ENCODE peak calls at places on chromosomes 7 and 10, in ten cellular contexts. One of them, this sample, is unnamed.
A peak's percentile ranks its signal among the peaks of the same experiment; 100 is the strongest.

GRCh38 chr10:89861584-89862287 is 160.3 kb downstream of the KIF20B start:
- DNase-seq in Right ventricle myocardium inferior: no peak
- DNase-seq in naive thymus-derived CD4-positive, alpha-beta T cell: no peak
- DNase-seq in heart right ventricle: no peak
- DNase-seq in AG10803: peak; percentile 38
- DNase-seq in adipocyte: peak; percentile 55
- DNase-seq in ovary: no peak
- DNase-seq in NCI-H1105 treated with DMSO at 0.1 percent for 48 hours: peak; percentile 7
- DNase-seq in hypothalamus: no peak
- DNase-seq in colonic mucosa: no peak
- DNase-seq in this sample: peak; percentile 42

GRCh38 chr7:87833130-87833529 is 43.0 kb downstream of the SLC25A40 start:
- DNase-seq in Right ventricle myocardium inferior: no peak
- DNase-seq in naive thymus-derived CD4-positive, alpha-beta T cell: no peak
- DNase-seq in heart right ventricle: no peak
- DNase-seq in AG10803: no peak
- DNase-seq in adipocyte: no peak
- DNase-seq in ovary: no peak
- DNase-seq in NCI-H1105 treated with DMSO at 0.1 percent for 48 hours: no peak
- DNase-seq in hypothalamus: no peak
- DNase-seq in colonic mucosa: no peak
- DNase-seq in this sample: no peak

GRCh38 chr7:21967500-21968099 is 21.9 kb upstream of the CDCA7L start:
- DNase-seq in Right ventricle myocardium inferior: no peak
- DNase-seq in naive thymus-derived CD4-positive, alpha-beta T cell: no peak
- DNase-seq in heart right ventricle: no peak
- DNase-seq in AG10803: peak; percentile 6
- DNase-seq in adipocyte: no peak
- DNase-seq in ovary: no peak
- DNase-seq in NCI-H1105 treated with DMSO at 0.1 percent for 48 hours: no peak
- DNase-seq in hypothalamus: no peak
- DNase-seq in colonic mucosa: no peak
- DNase-seq in this sample: no peak

GRCh38 chr10:11270135-11270857 is 252.6 kb downstream of the CELF2 start:
- DNase-seq in Right ventricle myocardium inferior: peak; percentile 85
- DNase-seq in naive thymus-derived CD4-positive, alpha-beta T cell: peak; percentile 68
- DNase-seq in heart right ventricle: peak; percentile 83
- DNase-seq in AG10803: peak; percentile 22
- DNase-seq in adipocyte: peak; percentile 43
- DNase-seq in ovary: peak; percentile 89
- DNase-seq in NCI-H1105 treated with DMSO at 0.1 percent for 48 hours: peak; percentile 54
- DNase-seq in hypothalamus: no peak
- DNase-seq in colonic mucosa: peak; percentile 83
- DNase-seq in this sample: peak; percentile 65

GRCh38 chr7:142788303-142789286 is 17.8 kb downstream of the PRSS2 start:
- DNase-seq in Right ventricle myocardium inferior: no peak
- DNase-seq in naive thymus-derived CD4-positive, alpha-beta T cell: no peak
- DNase-seq in heart right ventricle: no peak
- DNase-seq in AG10803: no peak
- DNase-seq in adipocyte: no peak
- DNase-seq in ovary: no peak
- DNase-seq in NCI-H1105 treated with DMSO at 0.1 percent for 48 hours: no peak
- DNase-seq in hypothalamus: no peak
- DNase-seq in colonic mucosa: no peak
- DNase-seq in this sample: no peak

GRCh38 chr7:114021135-114021534 is 102.3 kb upstream of the PPP1R3A start:
- DNase-seq in Right ventricle myocardium inferior: no peak
- DNase-seq in naive thymus-derived CD4-positive, alpha-beta T cell: no peak
- DNase-seq in heart right ventricle: no peak
- DNase-seq in AG10803: no peak
- DNase-seq in adipocyte: peak; percentile 35
- DNase-seq in ovary: no peak
- DNase-seq in NCI-H1105 treated with DMSO at 0.1 percent for 48 hours: peak; percentile 66
- DNase-seq in hypothalamus: no peak
- DNase-seq in colonic mucosa: peak; percentile 22
- DNase-seq in this sample: no peak

GRCh38 chr7:127594490-127594889 is 954 bp downstream of the FSCN3 start:
- DNase-seq in Right ventricle myocardium inferior: no peak
- DNase-seq in naive thymus-derived CD4-positive, alpha-beta T cell: no peak
- DNase-seq in heart right ventricle: no peak
- DNase-seq in AG10803: no peak
- DNase-seq in adipocyte: no peak
- DNase-seq in ovary: no peak
- DNase-seq in NCI-H1105 treated with DMSO at 0.1 percent for 48 hours: no peak
- DNase-seq in hypothalamus: no peak
- DNase-seq in colonic mucosa: peak; percentile 31
- DNase-seq in this sample: no peak

GRCh38 chr10:119480667-119481066 is 61.9 kb downstream of the RGS10 start:
- DNase-seq in Right ventricle myocardium inferior: no peak
- DNase-seq in naive thymus-derived CD4-positive, alpha-beta T cell: no peak
- DNase-seq in heart right ventricle: no peak
- DNase-seq in AG10803: peak; percentile 35
- DNase-seq in adipocyte: peak; percentile 32
- DNase-seq in ovary: no peak
- DNase-seq in NCI-H1105 treated with DMSO at 0.1 percent for 48 hours: no peak
- DNase-seq in hypothalamus: no peak
- DNase-seq in colonic mucosa: no peak
- DNase-seq in this sample: peak; percentile 13

GRCh38 chr10:48446785-48447184 is 140.3 kb downstream of the MAPK8 start:
- DNase-seq in Right ventricle myocardium inferior: peak; percentile 17
- DNase-seq in naive thymus-derived CD4-positive, alpha-beta T cell: no peak
- DNase-seq in heart right ventricle: no peak
- DNase-seq in AG10803: no peak
- DNase-seq in adipocyte: no peak
- DNase-seq in ovary: no peak
- DNase-seq in NCI-H1105 treated with DMSO at 0.1 percent for 48 hours: no peak
- DNase-seq in hypothalamus: no peak
- DNase-seq in colonic mucosa: no peak
- DNase-seq in this sample: no peak

GRCh38 chr10:69439813-69440506 is 11.3 kb upstream of the TSPAN15 start:
- DNase-seq in Right ventricle myocardium inferior: no peak
- DNase-seq in naive thymus-derived CD4-positive, alpha-beta T cell: no peak
- DNase-seq in heart right ventricle: no peak
- DNase-seq in AG10803: peak; percentile 78
- DNase-seq in adipocyte: peak; percentile 50
- DNase-seq in ovary: no peak
- DNase-seq in NCI-H1105 treated with DMSO at 0.1 percent for 48 hours: no peak
- DNase-seq in hypothalamus: no peak
- DNase-seq in colonic mucosa: no peak
- DNase-seq in this sample: peak; percentile 25

This sample was measured in fibroblast of the aortic adventitia.